ENCODE peak calls at places on chromosomes 5 and 9, in ten cellular contexts. One of them, this sample, is unnamed.

GRCh38 chr5:132491368-132492364 is 1.1 kb upstream of the IRF1 start:
- DNase-seq in tibial artery: peak; percentile 66
- DNase-seq in breast epithelium: no peak
- DNase-seq in neural progenitor cell: peak; percentile 21
- DNase-seq in tibial nerve: no peak
- DNase-seq in endothelial cell of umbilical vein: no peak
- DNase-seq in keratinocyte: no peak
- DNase-seq in left lung: no peak
- DNase-seq in brain microvascular endothelial cell: no peak
- DNase-seq in CD8-positive, alpha-beta T cell: peak; percentile 13
- DNase-seq in this sample: peak; percentile 36

GRCh38 chr5:178257650-178258049 is 25.0 kb upstream of the PHYKPL start:
- DNase-seq in left lung: no peak
- DNase-seq in brain microvascular endothelial cell: no peak
- DNase-seq in neural progenitor cell: no peak
- DNase-seq in keratinocyte: no peak
- DNase-seq in tibial artery: no peak
- DNase-seq in tibial nerve: no peak
- DNase-seq in endothelial cell of umbilical vein: no peak
- DNase-seq in breast epithelium: no peak
- DNase-seq in CD8-positive, alpha-beta T cell: no peak
- DNase-seq in this sample: no peak

GRCh38 chr5:160923927-160924705 is 72.1 kb upstream of the ATP10B start:
- DNase-seq in keratinocyte: no peak
- DNase-seq in breast epithelium: no peak
- DNase-seq in tibial nerve: no peak
- DNase-seq in left lung: peak; percentile 56
- DNase-seq in tibial artery: no peak
- DNase-seq in CD8-positive, alpha-beta T cell: no peak
- DNase-seq in neural progenitor cell: peak; percentile 74
- DNase-seq in brain microvascular endothelial cell: no peak
- DNase-seq in endothelial cell of umbilical vein: no peak
- DNase-seq in this sample: no peak

GRCh38 chr9:22147818-22148573 is 138.9 kb upstream of the CDKN2B start:
- DNase-seq in CD8-positive, alpha-beta T cell: no peak
- DNase-seq in keratinocyte: peak; percentile 74
- DNase-seq in tibial nerve: no peak
- DNase-seq in neural progenitor cell: no peak
- DNase-seq in tibial artery: no peak
- DNase-seq in left lung: no peak
- DNase-seq in brain microvascular endothelial cell: peak; percentile 98
- DNase-seq in endothelial cell of umbilical vein: peak; percentile 69
- DNase-seq in breast epithelium: no peak
- DNase-seq in this sample: no peak

GRCh38 chr5:84281383-84281782 is 103.3 kb downstream of the EDIL3 start:
- DNase-seq in neural progenitor cell: no peak
- DNase-seq in CD8-positive, alpha-beta T cell: no peak
- DNase-seq in brain microvascular endothelial cell: no peak
- DNase-seq in left lung: no peak
- DNase-seq in endothelial cell of umbilical vein: no peak
- DNase-seq in keratinocyte: no peak
- DNase-seq in tibial nerve: no peak
- DNase-seq in tibial artery: no peak
- DNase-seq in breast epithelium: no peak
- DNase-seq in this sample: no peak

GRCh38 chr9:89655990-89656657 is 51.3 kb downstream of the GADD45G start:
- DNase-seq in endothelial cell of umbilical vein: no peak
- DNase-seq in keratinocyte: no peak
- DNase-seq in left lung: no peak
- DNase-seq in CD8-positive, alpha-beta T cell: no peak
- DNase-seq in tibial nerve: no peak
- DNase-seq in neural progenitor cell: no peak
- DNase-seq in tibial artery: no peak
- DNase-seq in brain microvascular endothelial cell: no peak
- DNase-seq in breast epithelium: peak; percentile 50
- DNase-seq in this sample: no peak

GRCh38 chr9:19641046-19641445 is 147.8 kb downstream of the SLC24A2 start:
- DNase-seq in CD8-positive, alpha-beta T cell: no peak
- DNase-seq in neural progenitor cell: peak; percentile 36
- DNase-seq in tibial nerve: no peak
- DNase-seq in endothelial cell of umbilical vein: no peak
- DNase-seq in keratinocyte: no peak
- DNase-seq in tibial artery: no peak
- DNase-seq in breast epithelium: no peak
- DNase-seq in brain microvascular endothelial cell: no peak
- DNase-seq in left lung: no peak
- DNase-seq in this sample: no peak

GRCh38 chr5:167631191-167631590 is 660.3 kb upstream of the WWC1 start:
- DNase-seq in neural progenitor cell: no peak
- DNase-seq in keratinocyte: no peak
- DNase-seq in endothelial cell of umbilical vein: no peak
- DNase-seq in brain microvascular endothelial cell: no peak
- DNase-seq in CD8-positive, alpha-beta T cell: no peak
- DNase-seq in left lung: no peak
- DNase-seq in tibial nerve: no peak
- DNase-seq in tibial artery: no peak
- DNase-seq in breast epithelium: no peak
- DNase-seq in this sample: no peak

DNA sequence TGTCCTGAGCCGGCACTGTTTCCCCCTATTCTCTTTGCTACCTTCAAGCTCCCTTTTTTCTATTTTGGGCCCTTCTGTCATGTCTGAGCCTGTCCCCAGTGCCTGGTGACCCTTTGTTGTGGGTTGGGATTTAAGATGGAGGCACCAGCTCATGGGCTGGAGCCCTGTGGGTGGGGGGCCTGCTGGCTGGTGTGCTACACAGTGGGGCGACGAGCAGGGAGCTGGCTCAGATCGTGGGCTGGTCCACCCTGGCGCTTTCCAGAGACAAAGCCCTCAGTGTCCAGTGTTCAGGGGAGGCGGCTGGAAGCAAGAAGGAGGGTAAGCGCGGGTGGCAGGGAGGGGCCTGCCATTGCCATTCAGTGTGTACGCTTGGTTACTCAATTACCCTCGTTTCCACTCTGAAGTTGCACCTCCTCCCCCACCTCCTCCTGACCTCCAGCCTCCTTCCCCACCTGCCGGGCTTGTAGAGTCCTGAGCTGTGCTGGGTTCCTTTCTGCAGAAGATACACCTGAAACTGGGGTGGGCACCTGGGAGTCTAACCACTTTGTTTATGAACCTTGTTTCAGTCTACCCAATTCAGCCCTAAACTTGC is 49.8 kb downstream of the MVB12B start:
- DNase-seq in tibial nerve: peak; percentile 27
- DNase-seq in CD8-positive, alpha-beta T cell: no peak
- DNase-seq in tibial artery: no peak
- DNase-seq in breast epithelium: no peak
- DNase-seq in brain microvascular endothelial cell: no peak
- DNase-seq in left lung: no peak
- DNase-seq in endothelial cell of umbilical vein: no peak
- DNase-seq in keratinocyte: no peak
- DNase-seq in neural progenitor cell: peak; percentile 74
- DNase-seq in this sample: no peak
- H3K27me3 ChIP-seq in tibial nerve: no peaks in the 10 kb centered on the region
- H3K27me3 ChIP-seq in CD8-positive, alpha-beta T cell: no peaks in the 10 kb centered on the region
- H3K27me3 ChIP-seq in tibial artery: no peaks in the 10 kb centered on the region
- H3K27me3 ChIP-seq in breast epithelium: no peaks in the 10 kb centered on the region
- H3K27me3 ChIP-seq in brain microvascular endothelial cell: no peaks in the 10 kb centered on the region
- H3K27me3 ChIP-seq in left lung: no peaks in the 10 kb centered on the region
- H3K27me3 ChIP-seq in endothelial cell of umbilical vein: no peaks in the 10 kb centered on the region
- H3K27me3 ChIP-seq in keratinocyte: no peaks in the 10 kb centered on the region
- H3K27me3 ChIP-seq in neural progenitor cell: no peaks in the 10 kb centered on the region
- H3K27me3 ChIP-seq in this sample: no peaks in the 10 kb centered on the region

DNA sequence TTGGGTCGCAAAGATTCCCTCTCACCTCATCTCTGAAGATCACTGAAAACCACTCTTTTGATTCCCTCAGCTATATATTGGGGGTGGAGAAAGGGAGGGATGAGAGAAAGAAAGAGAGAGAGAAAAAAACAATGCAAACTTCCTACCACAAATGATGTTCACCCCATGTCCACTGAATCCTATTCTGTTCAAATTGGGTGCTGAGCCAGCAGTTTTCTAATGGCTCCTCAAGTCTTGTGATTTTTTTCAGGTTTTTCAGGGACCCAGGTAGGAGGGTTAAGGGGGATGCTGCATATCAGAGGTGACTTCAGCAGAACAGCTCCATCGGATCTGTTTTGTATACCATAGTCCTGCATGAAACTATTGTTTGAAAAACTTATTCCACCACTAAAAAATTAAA is 95.9 kb downstream of the SH3TC2 start:
- DNase-seq in tibial artery: no peak
- DNase-seq in neural progenitor cell: no peak
- DNase-seq in tibial nerve: no peak
- DNase-seq in keratinocyte: no peak
- DNase-seq in CD8-positive, alpha-beta T cell: no peak
- DNase-seq in breast epithelium: no peak
- DNase-seq in endothelial cell of umbilical vein: no peak
- DNase-seq in left lung: no peak
- DNase-seq in brain microvascular endothelial cell: no peak
- DNase-seq in this sample: no peak
- H3K27ac ChIP-seq in tibial artery: peak overlapping the region; percentile 67
- H3K27ac ChIP-seq in neural progenitor cell: no peak overlapping the region
- H3K27ac ChIP-seq in tibial nerve: no peak overlapping the region
- H3K27ac ChIP-seq in keratinocyte: peak overlapping the region; percentile 90
- H3K27ac ChIP-seq in CD8-positive, alpha-beta T cell: no peak overlapping the region
- H3K27ac ChIP-seq in breast epithelium: peak overlapping the region; percentile 93
- H3K27ac ChIP-seq in endothelial cell of umbilical vein: no peak overlapping the region
- H3K27ac ChIP-seq in left lung: peak overlapping the region; percentile 77
- H3K27ac ChIP-seq in brain microvascular endothelial cell: no peak overlapping the region
- H3K27ac ChIP-seq in this sample: no peak overlapping the region

GRCh38 chr5:134131165-134131564 is 16.7 kb downstream of the TCF7 start:
- DNase-seq in breast epithelium: no peak
- DNase-seq in tibial artery: no peak
- DNase-seq in CD8-positive, alpha-beta T cell: no peak
- DNase-seq in neural progenitor cell: no peak
- DNase-seq in left lung: no peak
- DNase-seq in tibial nerve: no peak
- DNase-seq in endothelial cell of umbilical vein: no peak
- DNase-seq in brain microvascular endothelial cell: no peak
- DNase-seq in keratinocyte: no peak
- DNase-seq in this sample: no peak

GRCh38 chr5:134129411-134130238 is 15.1 kb downstream of the TCF7 start:
- DNase-seq in CD8-positive, alpha-beta T cell: peak; percentile 59
- DNase-seq in left lung: no peak
- DNase-seq in tibial artery: no peak
- DNase-seq in keratinocyte: no peak
- DNase-seq in neural progenitor cell: no peak
- DNase-seq in tibial nerve: no peak
- DNase-seq in endothelial cell of umbilical vein: no peak
- DNase-seq in breast epithelium: no peak
- DNase-seq in brain microvascular endothelial cell: no peak
- DNase-seq in this sample: peak; percentile 59

GRCh38 chr5:134131578-134132350 is 17.3 kb downstream of the TCF7 start:
- DNase-seq in brain microvascular endothelial cell: no peak
- DNase-seq in neural progenitor cell: no peak
- DNase-seq in breast epithelium: no peak
- DNase-seq in tibial artery: peak; percentile 55
- DNase-seq in tibial nerve: no peak
- DNase-seq in endothelial cell of umbilical vein: no peak
- DNase-seq in left lung: no peak
- DNase-seq in keratinocyte: no peak
- DNase-seq in CD8-positive, alpha-beta T cell: no peak
- DNase-seq in this sample: no peak

GRCh38 chr5:134128648-134128995 is 14.1 kb downstream of the TCF7 start:
- DNase-seq in breast epithelium: no peak
- DNase-seq in left lung: no peak
- DNase-seq in brain microvascular endothelial cell: no peak
- DNase-seq in tibial artery: no peak
- DNase-seq in tibial nerve: no peak
- DNase-seq in neural progenitor cell: no peak
- DNase-seq in CD8-positive, alpha-beta T cell: no peak
- DNase-seq in endothelial cell of umbilical vein: no peak
- DNase-seq in keratinocyte: no peak
- DNase-seq in this sample: no peak

DNA sequence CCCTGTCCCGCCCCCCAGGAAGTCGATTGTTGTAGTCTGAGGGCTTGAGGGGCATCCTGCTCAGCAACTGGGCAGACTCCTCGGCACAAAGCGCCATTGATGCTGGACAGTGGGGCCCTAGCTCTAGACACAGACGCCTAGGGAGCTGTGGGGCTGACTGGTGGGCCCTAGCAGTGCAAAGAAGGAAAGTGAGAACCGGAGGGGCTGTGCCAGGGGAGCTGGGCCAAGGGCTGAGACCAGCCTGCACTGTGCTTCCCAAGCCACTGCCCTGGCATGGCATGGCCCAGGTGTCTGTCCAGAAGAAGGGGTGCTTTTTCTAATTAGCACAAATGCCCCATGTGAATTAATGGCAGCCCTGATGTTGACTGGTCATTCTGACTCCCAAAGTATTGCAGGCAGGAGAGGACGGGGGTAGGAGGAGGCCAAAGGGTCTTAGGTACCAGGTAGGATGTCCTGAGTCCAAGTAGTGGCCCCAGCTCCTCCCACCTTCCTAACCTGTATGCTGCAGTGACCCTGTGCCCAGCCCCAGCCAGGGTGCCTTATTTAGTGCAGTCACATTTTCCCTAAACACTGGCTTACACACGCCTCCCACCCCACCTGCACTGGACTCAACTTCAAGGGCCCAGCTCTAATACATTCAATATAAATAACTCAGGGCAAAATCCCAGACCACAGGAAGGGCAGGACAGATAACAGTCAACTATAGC is 15.9 kb downstream of the TCF7 start:
- DNase-seq in left lung: no peak
- DNase-seq in endothelial cell of umbilical vein: no peak
- DNase-seq in brain microvascular endothelial cell: no peak
- DNase-seq in keratinocyte: no peak
- DNase-seq in CD8-positive, alpha-beta T cell: no peak
- DNase-seq in breast epithelium: no peak
- DNase-seq in neural progenitor cell: no peak
- DNase-seq in tibial artery: peak; percentile 50
- DNase-seq in tibial nerve: no peak
- DNase-seq in this sample: no peak
- H3K36me3 ChIP-seq in left lung: peaks cover 33% of the 10 kb centered on the region
- H3K36me3 ChIP-seq in endothelial cell of umbilical vein: peaks cover 3% of the 10 kb centered on the region
- H3K36me3 ChIP-seq in brain microvascular endothelial cell: peaks cover 17% of the 10 kb centered on the region
- H3K36me3 ChIP-seq in keratinocyte: peaks cover 8% of the 10 kb centered on the region
- H3K36me3 ChIP-seq in CD8-positive, alpha-beta T cell: peaks cover 67% of the 10 kb centered on the region
- H3K36me3 ChIP-seq in breast epithelium: no peaks in the 10 kb centered on the region
- H3K36me3 ChIP-seq in neural progenitor cell: no peaks in the 10 kb centered on the region
- H3K36me3 ChIP-seq in tibial artery: peaks cover 9% of the 10 kb centered on the region
- H3K36me3 ChIP-seq in tibial nerve: no peaks in the 10 kb centered on the region
- H3K36me3 ChIP-seq in this sample: peaks cover 84% of the 10 kb centered on the region

GRCh38 chr5:7392401-7393024 is 3.4 kb upstream of the ADCY2 start:
- DNase-seq in brain microvascular endothelial cell: no peak
- DNase-seq in neural progenitor cell: peak; percentile 66
- DNase-seq in endothelial cell of umbilical vein: no peak
- DNase-seq in breast epithelium: no peak
- DNase-seq in CD8-positive, alpha-beta T cell: no peak
- DNase-seq in keratinocyte: no peak
- DNase-seq in left lung: no peak
- DNase-seq in tibial nerve: no peak
- DNase-seq in tibial artery: no peak
- DNase-seq in this sample: no peak

GRCh38 chr5:7396169-7397004 is 449 bp downstream of the ADCY2 start:
- DNase-seq in breast epithelium: no peak
- DNase-seq in tibial nerve: no peak
- DNase-seq in left lung: no peak
- DNase-seq in neural progenitor cell: peak; percentile 65
- DNase-seq in brain microvascular endothelial cell: no peak
- DNase-seq in tibial artery: no peak
- DNase-seq in keratinocyte: no peak
- DNase-seq in CD8-positive, alpha-beta T cell: no peak
- DNase-seq in endothelial cell of umbilical vein: no peak
- DNase-seq in this sample: no peak

GRCh38 chr5:7395432-7396168 is at the start of gene ADCY2:
- DNase-seq in breast epithelium: no peak
- DNase-seq in keratinocyte: no peak
- DNase-seq in tibial artery: no peak
- DNase-seq in neural progenitor cell: no peak
- DNase-seq in CD8-positive, alpha-beta T cell: no peak
- DNase-seq in tibial nerve: no peak
- DNase-seq in left lung: no peak
- DNase-seq in brain microvascular endothelial cell: no peak
- DNase-seq in endothelial cell of umbilical vein: no peak
- DNase-seq in this sample: no peak

GRCh38 chr5:7394889-7395431 is 978 bp upstream of the ADCY2 start:
- DNase-seq in tibial artery: no peak
- DNase-seq in tibial nerve: no peak
- DNase-seq in neural progenitor cell: peak; percentile 65
- DNase-seq in keratinocyte: no peak
- DNase-seq in breast epithelium: no peak
- DNase-seq in brain microvascular endothelial cell: no peak
- DNase-seq in CD8-positive, alpha-beta T cell: no peak
- DNase-seq in endothelial cell of umbilical vein: no peak
- DNase-seq in left lung: no peak
- DNase-seq in this sample: no peak

GRCh38 chr5:7393921-7394799 is 1.8 kb upstream of the ADCY2 start:
- DNase-seq in left lung: no peak
- DNase-seq in tibial artery: no peak
- DNase-seq in breast epithelium: no peak
- DNase-seq in CD8-positive, alpha-beta T cell: no peak
- DNase-seq in brain microvascular endothelial cell: no peak
- DNase-seq in tibial nerve: no peak
- DNase-seq in neural progenitor cell: no peak
- DNase-seq in keratinocyte: no peak
- DNase-seq in endothelial cell of umbilical vein: no peak
- DNase-seq in this sample: no peak
- H3K27me3 ChIP-seq in left lung: peaks cover 56% of the 10 kb centered on the region
- H3K27me3 ChIP-seq in tibial artery: peaks cover 18% of the 10 kb centered on the region
- H3K27me3 ChIP-seq in breast epithelium: no peaks in the 10 kb centered on the region
- H3K27me3 ChIP-seq in CD8-positive, alpha-beta T cell: peaks cover 3% of the 10 kb centered on the region
- H3K27me3 ChIP-seq in brain microvascular endothelial cell: peaks cover 13% of the 10 kb centered on the region
- H3K27me3 ChIP-seq in tibial nerve: no peaks in the 10 kb centered on the region
- H3K27me3 ChIP-seq in neural progenitor cell: peaks cover 46% of the 10 kb centered on the region
- H3K27me3 ChIP-seq in keratinocyte: peaks cover 42% of the 10 kb centered on the region
- H3K27me3 ChIP-seq in endothelial cell of umbilical vein: peaks cover 12% of the 10 kb centered on the region
- H3K27me3 ChIP-seq in this sample: peaks cover 3% of the 10 kb centered on the region

This sample was measured in naive thymus-derived CD4-positive, alpha-beta T cell.